ENCODE peak calls at places on chromosomes 12 and 14, in four cellular contexts. One of them, this sample, is unnamed.

GRCh38 chr12:121239704-121240420 is 29.9 kb downstream of the P2RX4 start:
- ATAC-seq in lower lobe of right lung: no peak
- ATAC-seq in Panc1: no peak
- ATAC-seq in HepG2: no peak
- ATAC-seq in this sample: no peak

GRCh38 chr14:94041551-94042346 is 15.6 kb downstream of the OTUB2 start:
- ATAC-seq in lower lobe of right lung: peak; percentile 72
- ATAC-seq in Panc1: no peak
- ATAC-seq in HepG2: peak; percentile 84
- ATAC-seq in this sample: peak; percentile 45

GRCh38 chr12:70292017-70292776 is 49.0 kb downstream of the CNOT2 start:
- ATAC-seq in lower lobe of right lung: no peak
- ATAC-seq in Panc1: no peak
- ATAC-seq in HepG2: peak; percentile 45
- ATAC-seq in this sample: no peak

GRCh38 chr12:80162177-80162576 is 62.8 kb downstream of the OTOGL start:
- ATAC-seq in lower lobe of right lung: no peak
- ATAC-seq in Panc1: no peak
- ATAC-seq in HepG2: no peak
- ATAC-seq in this sample: no peak

GRCh38 chr12:10354502-10354901 is 35.3 kb downstream of the KLRK1 start:
- ATAC-seq in lower lobe of right lung: peak; percentile 12
- ATAC-seq in Panc1: no peak
- ATAC-seq in HepG2: no peak
- ATAC-seq in this sample: no peak

GRCh38 chr12:80778005-80778541 is 61.4 kb downstream of the MYF5 start:
- ATAC-seq in lower lobe of right lung: peak; percentile 84
- ATAC-seq in Panc1: no peak
- ATAC-seq in HepG2: peak; percentile 98
- ATAC-seq in this sample: peak; percentile 69

GRCh38 chr12:4086481-4086880 is 187.1 kb upstream of the CCND2 start:
- ATAC-seq in lower lobe of right lung: no peak
- ATAC-seq in Panc1: no peak
- ATAC-seq in HepG2: no peak
- ATAC-seq in this sample: no peak

GRCh38 chr14:58166005-58166983 is 14.3 kb upstream of the ARMH4 start:
- ATAC-seq in lower lobe of right lung: peak; percentile 83
- ATAC-seq in Panc1: peak; percentile 89
- ATAC-seq in HepG2: peak; percentile 76
- ATAC-seq in this sample: peak; percentile 64

GRCh38 chr12:85805654-85806053 is 30.6 kb downstream of the RASSF9 start:
- ATAC-seq in lower lobe of right lung: no peak
- ATAC-seq in Panc1: no peak
- ATAC-seq in HepG2: no peak
- ATAC-seq in this sample: peak; percentile 43

GRCh38 chr12:14907953-14908352 is 22.3 kb upstream of the MGP start:
- ATAC-seq in lower lobe of right lung: no peak
- ATAC-seq in Panc1: no peak
- ATAC-seq in HepG2: no peak
- ATAC-seq in this sample: no peak

GRCh38 chr12:24306001-24306400 is 356.5 kb upstream of the SOX5 start:
- ATAC-seq in lower lobe of right lung: no peak
- ATAC-seq in Panc1: no peak
- ATAC-seq in HepG2: no peak
- ATAC-seq in this sample: no peak

GRCh38 chr12:18375583-18375982 is 114.3 kb downstream of the PIK3C2G start:
- ATAC-seq in lower lobe of right lung: no peak
- ATAC-seq in Panc1: no peak
- ATAC-seq in HepG2: no peak
- ATAC-seq in this sample: no peak

DNA sequence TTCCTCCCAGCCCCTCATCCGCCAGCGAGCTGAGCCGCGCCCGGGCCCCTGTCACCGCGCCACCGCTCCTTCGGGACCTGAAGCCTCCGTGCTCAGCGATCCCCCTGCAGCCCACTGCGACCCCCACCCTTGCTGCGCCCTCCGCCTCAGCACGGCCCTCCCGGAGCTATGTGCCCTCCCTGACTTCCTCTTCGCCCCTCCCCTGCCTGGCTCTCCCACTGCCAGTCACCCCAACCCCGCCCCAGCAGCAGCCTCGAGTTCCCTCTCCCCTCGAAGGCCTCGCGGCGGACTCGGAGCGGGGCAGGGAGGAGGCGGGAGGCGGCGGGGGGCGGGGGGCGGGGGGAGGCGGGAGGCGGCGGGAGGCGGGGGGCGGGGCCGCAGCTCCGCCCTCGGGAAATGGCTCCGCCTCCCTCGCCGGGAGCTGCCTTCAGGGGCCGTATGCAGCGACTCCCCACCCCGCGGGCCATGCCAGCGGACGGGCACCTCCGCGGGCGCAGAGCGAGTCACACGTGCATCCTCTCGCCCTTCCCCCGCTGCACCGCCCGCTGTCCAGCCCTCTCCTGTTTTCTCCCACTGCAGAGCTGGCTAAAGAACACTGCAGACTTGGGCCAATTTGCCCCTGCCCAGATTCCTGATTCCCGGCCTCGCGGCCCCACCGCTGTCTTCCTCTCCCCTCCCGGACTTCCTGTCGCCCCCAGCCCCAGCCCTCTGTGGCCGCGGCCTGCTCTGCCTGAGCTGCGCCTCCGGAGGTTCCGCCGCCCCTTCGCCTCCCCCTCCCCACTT is 29.1 kb upstream of the ADIPOR2 start:
- ATAC-seq in lower lobe of right lung: peak; percentile 90
- ATAC-seq in Panc1: peak; percentile 93
- ATAC-seq in HepG2: peak; percentile 91
- ATAC-seq in this sample: peak; percentile 93
- H3K27ac ChIP-seq in lower lobe of right lung: peak overlapping the region; percentile 86
- H3K27ac ChIP-seq in Panc1: no peak overlapping the region
- H3K27ac ChIP-seq in HepG2: peak overlapping the region; percentile 69
- H3K27ac ChIP-seq in this sample: peak overlapping the region; percentile 78

GRCh38 chr14:22606380-22606779 is 8.3 kb downstream of the ABHD4 start:
- ATAC-seq in lower lobe of right lung: no peak
- ATAC-seq in Panc1: no peak
- ATAC-seq in HepG2: peak; percentile 22
- ATAC-seq in this sample: no peak

GRCh38 chr14:22602011-22602410 is 3.9 kb downstream of the ABHD4 start:
- ATAC-seq in lower lobe of right lung: no peak
- ATAC-seq in Panc1: no peak
- ATAC-seq in HepG2: no peak
- ATAC-seq in this sample: no peak

GRCh38 chr14:22610931-22611330 is 12.8 kb downstream of the ABHD4 start:
- ATAC-seq in lower lobe of right lung: peak; percentile 21
- ATAC-seq in Panc1: no peak
- ATAC-seq in HepG2: no peak
- ATAC-seq in this sample: no peak

GRCh38 chr14:22602853-22603252 is 4.8 kb downstream of the ABHD4 start:
- ATAC-seq in lower lobe of right lung: no peak
- ATAC-seq in Panc1: no peak
- ATAC-seq in HepG2: no peak
- ATAC-seq in this sample: no peak

DNA sequence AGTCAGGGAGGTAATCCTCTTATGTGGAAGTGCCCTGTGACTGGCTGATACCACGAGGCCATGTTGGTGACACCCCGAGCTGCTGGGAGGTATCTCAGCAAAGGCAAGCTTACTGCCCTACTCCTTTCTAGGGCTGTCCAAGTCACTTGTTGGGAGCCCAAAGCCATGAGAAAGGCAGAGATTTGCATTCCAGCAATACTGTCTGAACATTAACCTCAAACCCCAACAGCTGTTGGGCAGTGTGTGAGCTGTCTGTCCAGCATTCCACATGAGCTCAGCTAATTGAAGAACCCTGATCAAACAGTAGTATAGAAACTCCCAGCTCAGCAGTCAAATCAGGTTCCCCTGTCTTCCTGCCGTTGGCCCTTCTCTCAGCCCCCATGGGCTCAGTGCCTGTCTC is 9.2 kb downstream of the ABHD4 start:
- ATAC-seq in lower lobe of right lung: no peak
- ATAC-seq in Panc1: no peak
- ATAC-seq in HepG2: no peak
- ATAC-seq in this sample: no peak
- H3K4me1 ChIP-seq in lower lobe of right lung: no peaks in the 10 kb centered on the region
- H3K4me1 ChIP-seq in Panc1: no peaks in the 10 kb centered on the region
- H3K4me1 ChIP-seq in HepG2: peaks cover 9% of the 10 kb centered on the region
- H3K4me1 ChIP-seq in this sample: peaks cover 5% of the 10 kb centered on the region

GRCh38 chr14:85909581-85909980 is 379.6 kb downstream of the FLRT2 start:
- ATAC-seq in lower lobe of right lung: no peak
- ATAC-seq in Panc1: no peak
- ATAC-seq in HepG2: no peak
- ATAC-seq in this sample: no peak

GRCh38 chr14:85911044-85911443 is 381.1 kb downstream of the FLRT2 start:
- ATAC-seq in lower lobe of right lung: no peak
- ATAC-seq in Panc1: no peak
- ATAC-seq in HepG2: no peak
- ATAC-seq in this sample: no peak

DNA sequence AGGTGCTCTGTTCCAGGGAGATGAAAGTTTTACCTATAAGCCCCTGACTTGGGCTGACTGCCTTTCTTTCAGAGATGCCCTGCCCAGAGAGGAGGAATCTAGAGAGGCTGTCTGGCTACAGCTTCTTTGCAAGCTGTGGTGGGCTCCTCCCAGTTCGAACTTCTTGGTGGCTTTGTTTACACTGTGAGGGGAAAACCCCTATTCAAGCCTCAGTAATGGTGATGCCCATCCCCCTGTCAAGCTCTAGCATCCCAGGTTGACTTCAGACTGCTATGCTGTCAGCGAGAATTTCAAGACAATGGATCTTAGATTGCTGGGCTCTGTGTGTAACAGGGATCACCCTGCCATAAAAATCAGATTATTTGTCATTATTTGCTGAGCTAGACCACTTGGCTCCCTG is 377.6 kb downstream of the FLRT2 start:
- ATAC-seq in lower lobe of right lung: no peak
- ATAC-seq in Panc1: no peak
- ATAC-seq in HepG2: no peak
- ATAC-seq in this sample: no peak
- H3K27ac ChIP-seq in lower lobe of right lung: no peak overlapping the region
- H3K27ac ChIP-seq in Panc1: no peak overlapping the region
- H3K27ac ChIP-seq in HepG2: no peak overlapping the region
- H3K27ac ChIP-seq in this sample: no peak overlapping the region

DNA sequence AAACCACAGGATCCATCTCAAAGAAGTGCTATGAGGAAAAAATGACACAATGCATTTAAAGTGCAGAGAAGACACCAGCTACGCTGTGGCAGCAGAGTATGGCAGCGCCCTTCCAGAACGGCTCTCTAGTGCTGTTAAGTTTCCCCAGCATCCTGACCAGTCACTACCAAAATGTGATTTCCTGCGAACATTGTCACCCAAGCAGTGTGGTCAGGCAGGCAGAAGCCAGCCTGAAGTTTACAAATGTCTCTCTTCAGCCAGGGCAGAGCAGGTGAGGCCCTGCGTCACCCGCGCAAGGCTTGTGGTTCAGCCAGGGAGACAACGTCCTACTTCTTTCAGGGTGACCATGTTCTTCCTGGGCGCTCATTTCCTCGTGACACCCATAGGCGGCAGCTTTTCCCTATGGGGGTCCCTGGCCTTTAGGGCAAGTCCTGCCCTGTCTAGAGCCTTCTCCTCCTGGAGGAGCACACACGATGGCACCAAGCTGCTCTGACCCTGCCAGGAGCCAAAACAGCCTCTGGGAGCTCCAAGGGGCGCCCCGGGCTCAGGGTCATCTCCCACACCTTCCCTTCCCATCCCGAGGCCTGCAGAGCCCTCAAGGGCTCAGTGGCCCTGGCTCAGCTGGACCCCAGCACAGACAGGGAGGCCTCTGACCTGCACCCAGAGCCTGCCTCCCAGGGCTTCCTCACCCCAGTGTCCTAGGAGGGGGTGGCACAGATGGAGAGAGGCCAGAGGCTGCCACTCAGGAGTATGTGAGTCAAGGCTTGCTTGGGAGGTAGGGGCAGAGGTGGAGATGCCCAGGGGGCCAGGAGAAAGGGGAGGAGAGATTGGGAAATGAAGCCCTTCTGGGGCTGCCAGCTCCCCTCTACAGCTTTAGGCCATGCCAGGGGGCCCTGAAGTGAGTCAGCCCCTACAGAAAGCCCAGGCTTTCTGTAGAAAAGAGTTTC is 41.9 kb downstream of the PSMA6 start:
- ATAC-seq in lower lobe of right lung: no peak
- ATAC-seq in Panc1: no peak
- ATAC-seq in HepG2: peak; percentile 21
- ATAC-seq in this sample: no peak
- H3K4me1 ChIP-seq in lower lobe of right lung: peaks cover 78% of the 10 kb centered on the region
- H3K4me1 ChIP-seq in Panc1: peaks cover 57% of the 10 kb centered on the region
- H3K4me1 ChIP-seq in HepG2: peaks cover 88% of the 10 kb centered on the region
- H3K4me1 ChIP-seq in this sample: peaks cover 41% of the 10 kb centered on the region